ENCODE peak calls at places on chromosome 3, in eight cellular contexts. J is CD4-positive, alpha-beta T cell; K is esophagus muscularis mucosa; Y is IMR-90; B is Karpas-422; T is GM12878; X is fibroblast of lung; W is sigmoid colon. Z is an unnamed sample.

GRCh38 chr3:136042608-136043221 is 77.2 kb downstream of the PPP2R3A start:
- DNase-seq in J (no peak), K (no peak), Y (peak; percentile 70), B (peak; percentile 86), T (no peak), X (peak; percentile 79), W (no peak), Z (no peak)

GRCh38 chr3:150779402-150779858 is 16.5 kb upstream of the SIAH2 start:
- DNase-seq in J (no peak), K (no peak), Y (no peak), B (no peak), T (no peak), X (no peak), W (no peak), Z (no peak)

GRCh38 chr3:39065197-39065596 is 13.4 kb downstream of the WDR48 start:
- DNase-seq in J (no peak), K (no peak), Y (peak; percentile 60), B (peak; percentile 84), T (no peak), X (peak; percentile 13), W (no peak), Z (no peak)

GRCh38 chr3:194253270-194253669 is 97.9 kb downstream of the CPN2 start:
- DNase-seq in J (no peak), K (no peak), Y (no peak), B (no peak), T (no peak), X (no peak), W (no peak), Z (no peak)

GRCh38 chr3:98730338-98730737 is 32.8 kb upstream of the ST3GAL6 start:
- DNase-seq in J (no peak), K (no peak), Y (no peak), B (no peak), T (peak; percentile 71), X (no peak), W (no peak), Z (no peak)

GRCh38 chr3:67090472-67090871 is 92.4 kb downstream of the KBTBD8 start:
- DNase-seq in J (no peak), K (no peak), Y (peak; percentile 82), B (no peak), T (no peak), X (peak; percentile 44), W (no peak), Z (no peak)

GRCh38 chr3:158159714-158160113 is 49.8 kb downstream of the RSRC1 start:
- DNase-seq in J (no peak), K (no peak), Y (peak; percentile 9), B (no peak), T (no peak), X (no peak), W (no peak), Z (no peak)

GRCh38 chr3:139659511-139659910 is 18.3 kb downstream of the NMNAT3 start:
- DNase-seq in J (no peak), K (no peak), Y (no peak), B (no peak), T (no peak), X (no peak), W (no peak), Z (no peak)

GRCh38 chr3:113179235-113179829 is 32.0 kb upstream of the BOC start:
- DNase-seq in J (no peak), K (peak; percentile 82), Y (no peak), B (no peak), T (no peak), X (no peak), W (no peak), Z (no peak)

GRCh38 chr3:142319912-142320311 is 94.5 kb upstream of the GK5 start:
- DNase-seq in J (no peak), K (no peak), Y (no peak), B (no peak), T (no peak), X (no peak), W (no peak), Z (no peak)

GRCh38 chr3:142319094-142319493 is 93.7 kb upstream of the GK5 start:
- DNase-seq in J (no peak), K (no peak), Y (peak; percentile 71), B (no peak), T (no peak), X (peak; percentile 44), W (no peak), Z (no peak)

GRCh38 chr3:142315083-142315482 is 89.7 kb upstream of the GK5 start:
- DNase-seq in J (no peak), K (no peak), Y (peak; percentile 87), B (no peak), T (no peak), X (peak; percentile 61), W (no peak), Z (no peak)

DNA sequence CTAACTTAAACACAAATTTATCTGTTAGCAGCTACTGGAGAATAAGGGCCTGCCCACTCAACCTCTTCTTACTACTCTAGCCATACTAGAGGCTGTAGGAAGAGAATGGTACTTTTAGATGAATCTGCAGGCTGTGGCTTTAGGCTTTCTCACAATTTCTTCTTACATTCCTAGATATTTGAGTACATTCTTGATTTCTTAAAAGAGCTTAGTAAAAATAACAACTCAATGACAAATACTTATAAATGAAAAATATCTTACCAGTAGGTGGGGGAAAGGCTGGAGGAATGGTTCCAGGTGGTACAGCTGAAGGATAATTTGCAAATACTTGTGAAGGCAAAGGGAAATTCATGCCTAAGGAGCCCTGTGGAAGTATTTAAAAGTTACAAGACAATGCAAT is 92.9 kb upstream of the GK5 start:
- DNase-seq in J (no peak), K (no peak), Y (peak; percentile 38), B (no peak), T (no peak), X (no peak), W (no peak), Z (no peak)
- H3K27ac ChIP-seq in J (no peak overlapping the region), K (no peak overlapping the region), Y (no peak overlapping the region), B (no peak overlapping the region), T (no peak overlapping the region), X (no peak overlapping the region), W (no peak overlapping the region), Z (no peak overlapping the region)

GRCh38 chr3:129059311-129059975 is 1.1 kb upstream of the GP9 start:
- DNase-seq in J (no peak), K (no peak), Y (no peak), B (no peak), T (no peak), X (no peak), W (no peak), Z (no peak)

GRCh38 chr3:129058441-129059194 is 2.0 kb upstream of the GP9 start:
- DNase-seq in J (no peak), K (no peak), Y (no peak), B (peak; percentile 51), T (peak; percentile 48), X (no peak), W (no peak), Z (no peak)

GRCh38 chr3:129054605-129055104 is 5.9 kb upstream of the GP9 start:
- DNase-seq in J (no peak), K (no peak), Y (no peak), B (no peak), T (no peak), X (no peak), W (no peak), Z (no peak)

GRCh38 chr3:129057249-129057648 is 3.3 kb upstream of the GP9 start:
- DNase-seq in J (no peak), K (no peak), Y (no peak), B (no peak), T (no peak), X (no peak), W (no peak), Z (no peak)

DNA sequence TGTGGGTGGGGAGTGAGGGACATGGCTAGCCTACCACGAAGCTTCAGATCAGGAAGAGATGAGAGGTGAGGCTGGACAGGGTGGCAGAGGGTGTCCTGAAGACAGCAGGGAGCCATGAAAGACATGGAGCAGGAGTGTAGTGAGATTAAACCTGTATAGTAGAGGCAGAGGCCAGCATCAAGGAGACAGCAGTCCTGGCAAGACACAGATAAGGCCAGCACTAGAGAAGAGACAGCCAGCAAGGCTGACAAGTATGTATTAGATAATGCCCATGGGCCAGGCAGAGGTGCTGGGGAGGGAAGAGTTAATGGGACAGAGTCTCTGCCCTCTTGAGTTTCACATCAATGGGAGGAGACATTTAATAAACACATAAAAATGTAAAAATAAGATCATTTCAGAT is 3.7 kb upstream of the GP9 start:
- DNase-seq in J (no peak), K (no peak), Y (no peak), B (no peak), T (no peak), X (no peak), W (no peak), Z (no peak)
- H3K27ac ChIP-seq in J (no peak overlapping the region), K (no peak overlapping the region), Y (no peak overlapping the region), B (no peak overlapping the region), T (no peak overlapping the region), X (no peak overlapping the region), W (no peak overlapping the region), Z (no peak overlapping the region)

GRCh38 chr3:171711461-171711860 is 98.8 kb downstream of the PLD1 start:
- DNase-seq in J (no peak), K (no peak), Y (peak; percentile 61), B (no peak), T (no peak), X (no peak), W (no peak), Z (no peak)
- H3K27ac ChIP-seq in J (no peak overlapping the region), K (no peak overlapping the region), Y (peak overlapping the region; percentile 75), B (no peak overlapping the region), T (no peak overlapping the region), X (no peak overlapping the region), W (no peak overlapping the region), Z (peak overlapping the region; percentile 9)

GRCh38 chr3:56914646-56915045 is 112.9 kb upstream of the ARHGEF3 start:
- DNase-seq in J (no peak), K (no peak), Y (no peak), B (no peak), T (no peak), X (no peak), W (no peak), Z (no peak)

GRCh38 chr3:56917337-56917697 is 115.6 kb upstream of the ARHGEF3 start:
- DNase-seq in J (no peak), K (no peak), Y (no peak), B (no peak), T (no peak), X (no peak), W (no peak), Z (no peak)

GRCh38 chr3:56915969-56916586 is 114.3 kb upstream of the ARHGEF3 start:
- DNase-seq in J (peak; percentile 67), K (no peak), Y (no peak), B (peak; percentile 89), T (peak; percentile 32), X (no peak), W (no peak), Z (no peak)

GRCh38 chr3:56917740-56918568 is 116.2 kb upstream of the ARHGEF3 start:
- DNase-seq in J (no peak), K (no peak), Y (no peak), B (peak; percentile 94), T (peak; percentile 84), X (no peak), W (no peak), Z (no peak)

DNA sequence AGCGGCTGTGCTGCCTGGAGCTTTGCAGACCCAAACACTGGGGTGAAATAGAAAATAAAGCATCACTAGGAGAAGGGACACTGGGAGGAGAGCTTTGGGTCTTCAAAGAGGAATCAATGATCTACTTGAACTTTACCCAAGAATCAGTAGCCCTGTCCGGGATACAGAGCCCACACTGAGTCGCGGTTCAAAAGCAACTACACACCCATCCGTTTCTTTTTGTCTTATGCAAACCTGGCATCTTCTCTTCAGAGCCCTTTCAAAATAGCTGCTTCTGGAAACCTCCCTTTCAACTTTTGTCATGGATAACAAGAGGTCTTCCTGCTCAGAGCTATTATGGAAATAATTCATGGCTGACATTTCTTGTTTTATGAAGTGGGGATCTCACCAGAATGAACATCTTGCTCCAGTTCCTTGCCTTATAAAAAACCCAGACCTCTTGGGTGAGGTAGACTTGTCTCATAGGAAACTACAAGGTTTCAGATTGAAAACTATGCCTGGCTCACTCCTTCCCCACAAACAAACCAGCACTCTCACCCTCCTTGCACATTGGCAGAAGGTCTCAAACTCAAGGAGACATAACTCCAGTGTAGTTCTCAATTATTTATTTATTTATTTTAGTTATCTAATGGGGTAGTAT is 115.1 kb upstream of the ARHGEF3 start:
- DNase-seq in J (no peak), K (no peak), Y (no peak), B (peak; percentile 65), T (no peak), X (no peak), W (no peak), Z (no peak)
- H3K27ac ChIP-seq in J (peak overlapping the region; percentile 75), K (no peak overlapping the region), Y (no peak overlapping the region), B (peak overlapping the region; percentile 96), T (peak overlapping the region; percentile 92), X (no peak overlapping the region), W (no peak overlapping the region), Z (no peak overlapping the region)

Z was measured in coronary artery.